ENCODE peak calls at places on chromosomes 1 and 21, in six cellular contexts. V is H4, C is COLO829, Y is PC-9, Z is amniotic stem cell, M is upper lobe of right lung. W is an unnamed sample.

GRCh38 chr21:46599251-46599572 is 5.7 kb downstream of the S100B start:
- DNase-seq in V (no peak), C (peak), Y (no peak), Z (peak), M (no peak), W (no peak)

GRCh38 chr1:46396429-46397398 is 2.6 kb downstream of the FAAH start:
- DNase-seq in V (no peak), C (no peak), Y (no peak), Z (no peak), M (no peak), W (peak)

GRCh38 chr1:25174730-25175612 is 57.3 kb downstream of the SYF2 start:
- DNase-seq in V (no peak), C (peak), Y (no peak), Z (no peak), M (no peak), W (no peak)

GRCh38 chr1:84944767-84945486 is 51.9 kb upstream of the LPAR3 start:
- DNase-seq in V (peak), C (peak), Y (peak), Z (peak), M (no peak), W (no peak)

GRCh38 chr1:145974721-145975120 is 10.2 kb downstream of the POLR3GL start:
- DNase-seq in V (no peak), C (no peak), Y (no peak), Z (no peak), M (no peak), W (no peak)

GRCh38 chr1:31706384-31707058 is 2.7 kb upstream of the COL16A1 start:
- DNase-seq in V (no peak), C (no peak), Y (no peak), Z (no peak), M (no peak), W (no peak)

GRCh38 chr1:47590523-47591225 is 152.8 kb downstream of the FOXD2 start:
- DNase-seq in V (no peak), C (no peak), Y (no peak), Z (no peak), M (no peak), W (no peak)

GRCh38 chr1:201531551-201532425 is 7.1 kb upstream of the NAV1 start:
- DNase-seq in V (no peak), C (no peak), Y (no peak), Z (no peak), M (no peak), W (no peak)

GRCh38 chr1:7434566-7434965 is 336.5 kb upstream of the VAMP3 start:
- DNase-seq in V (no peak), C (no peak), Y (no peak), Z (no peak), M (no peak), W (no peak)

GRCh38 chr1:65757531-65757930 is 35.2 kb upstream of the PDE4B start:
- DNase-seq in V (no peak), C (no peak), Y (no peak), Z (no peak), M (no peak), W (no peak)

GRCh38 chr21:25501996-25502665 is 105.2 kb downstream of the MRPL39 start:
- DNase-seq in V (no peak), C (no peak), Y (no peak), Z (no peak), M (no peak), W (no peak)

GRCh38 chr21:17671733-17672132 is 59.0 kb upstream of the BTG3 start:
- DNase-seq in V (no peak), C (no peak), Y (no peak), Z (no peak), M (no peak), W (no peak)

GRCh38 chr1:8871539-8871935 is 6.9 kb downstream of the ENO1 start:
- DNase-seq in V (no peak), C (no peak), Y (no peak), Z (no peak), M (no peak), W (no peak)

GRCh38 chr1:100463809-100464424 is 74.0 kb upstream of the GPR88 start:
- DNase-seq in V (peak), C (peak), Y (peak), Z (peak), M (peak), W (no peak)

GRCh38 chr1:160963521-160963920 is 8.9 kb upstream of the ITLN2 start:
- DNase-seq in V (no peak), C (no peak), Y (no peak), Z (no peak), M (no peak), W (no peak)

GRCh38 chr1:51814513-51814912 is 64.0 kb downstream of the NRDC start:
- DNase-seq in V (no peak), C (no peak), Y (no peak), Z (no peak), M (no peak), W (no peak)

GRCh38 chr1:100718581-100718980 is 961 bp upstream of the VCAM1 start:
- DNase-seq in V (no peak), C (peak), Y (no peak), Z (no peak), M (no peak), W (no peak)

GRCh38 chr1:99407018-99407417 is 142.7 kb downstream of the PLPPR4 start:
- DNase-seq in V (no peak), C (no peak), Y (no peak), Z (no peak), M (no peak), W (no peak)

GRCh38 chr21:44498965-44499560 is 40.9 kb downstream of the KRTAP10-1 start:
- DNase-seq in V (no peak), C (no peak), Y (no peak), Z (no peak), M (no peak), W (no peak)

GRCh38 chr1:7628273-7628672 is 142.8 kb upstream of the VAMP3 start:
- DNase-seq in V (no peak), C (no peak), Y (no peak), Z (no peak), M (no peak), W (no peak)

GRCh38 chr1:18398791-18399551 is 81.8 kb upstream of the KLHDC7A start:
- DNase-seq in V (no peak), C (no peak), Y (no peak), Z (no peak), M (no peak), W (no peak)

GRCh38 chr1:112508242-112509004 is at the start of gene WNT2B:
- DNase-seq in V (no peak), C (no peak), Y (no peak), Z (no peak), M (peak), W (no peak)

GRCh38 chr1:169163059-169163458 is 56.6 kb downstream of the ATP1B1 start:
- DNase-seq in V (no peak), C (peak), Y (peak), Z (no peak), M (no peak), W (no peak)

GRCh38 chr1:163842546-163842945 is 520.8 kb downstream of the NUF2 start:
- DNase-seq in V (no peak), C (no peak), Y (no peak), Z (no peak), M (no peak), W (no peak)

GRCh38 chr1:41504126-41505035 is 19.9 kb upstream of the EDN2 start:
- DNase-seq in V (no peak), C (no peak), Y (peak), Z (no peak), M (no peak), W (peak)

GRCh38 chr1:43199093-43199726 is 27.1 kb downstream of the CFAP57 start:
- DNase-seq in V (no peak), C (no peak), Y (no peak), Z (no peak), M (no peak), W (peak)

GRCh38 chr21:46111857-46112730 is 14.2 kb downstream of the COL6A2 start:
- DNase-seq in V (no peak), C (no peak), Y (no peak), Z (no peak), M (peak), W (no peak)

GRCh38 chr1:226134170-226135058 is 52.1 kb downstream of the ACBD3 start:
- DNase-seq in V (no peak), C (no peak), Y (no peak), Z (no peak), M (no peak), W (no peak)

W was measured in epithelial cell of prostate.